ENCODE peak calls at places on chromosome 22, in five cellular contexts. O is stomach; M is CD8-positive, alpha-beta T cell; K is GM12865; J is AG04450. X is an unnamed sample.

GRCh38 chr22:33747576-33748180 is 172.6 kb downstream of the LARGE1 start:
- DNase-seq in O (peak), M (no peak), K (peak), J (no peak), X (no peak)

GRCh38 chr22:24008022-24008283 is 2.7 kb upstream of the GSTT4 start:
- DNase-seq in O (no peak), M (no peak), K (no peak), J (no peak), X (no peak)

GRCh38 chr22:28910575-28911278 is 27.4 kb downstream of the ZNRF3 start:
- DNase-seq in O (no peak), M (no peak), K (no peak), J (no peak), X (no peak)

GRCh38 chr22:34845391-34845790 is 220.6 kb upstream of the ISX start:
- DNase-seq in O (no peak), M (no peak), K (no peak), J (no peak), X (no peak)

GRCh38 chr22:49381595-49382450 is 445.9 kb downstream of the BRD1 start:
- DNase-seq in O (peak), M (no peak), K (no peak), J (no peak), X (no peak)

GRCh38 chr22:35376728-35377472 is 4.0 kb upstream of the HMOX1 start:
- DNase-seq in O (peak), M (no peak), K (peak), J (peak), X (no peak)

GRCh38 chr22:43066844-43067385 is 22.3 kb downstream of the TTLL1 start:
- DNase-seq in O (no peak), M (no peak), K (no peak), J (no peak), X (no peak)

GRCh38 chr22:36110306-36110791 is 50.2 kb downstream of the APOL3 start:
- DNase-seq in O (no peak), M (no peak), K (no peak), J (no peak), X (no peak)

GRCh38 chr22:29149841-29150555 is 55.7 kb upstream of the EMID1 start:
- DNase-seq in O (no peak), M (no peak), K (no peak), J (no peak), X (no peak)

DNA sequence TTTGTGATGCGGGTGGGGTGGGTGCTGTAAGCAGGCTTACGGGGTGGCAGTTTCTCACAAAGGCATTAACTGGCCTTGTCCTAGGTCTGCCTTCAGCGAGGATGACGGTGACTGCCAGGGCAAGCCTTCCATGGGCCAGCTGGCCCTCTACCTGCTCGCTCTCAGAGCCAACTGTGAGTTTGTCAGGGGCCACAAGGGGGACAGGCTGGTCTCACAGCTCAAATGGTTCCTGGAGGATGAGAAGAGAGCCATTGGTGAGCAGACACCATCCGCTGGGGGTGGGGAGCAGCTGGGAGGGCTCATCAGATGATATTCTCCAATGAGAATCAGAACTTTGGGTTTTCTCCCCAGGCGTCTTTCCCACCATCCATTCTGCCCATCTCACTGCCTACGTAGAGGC is 5.8 kb downstream of the TCN2 start:
- DNase-seq in O (no peak), M (no peak), K (no peak), J (no peak), X (no peak)
- TF ChIP-seq CTCF in O (no peak), M (no peak), K (peak), J (no peak), X (no peak)

GRCh38 chr22:39943366-39943765 is 16.8 kb upstream of the TMA7B start:
- DNase-seq in O (no peak), M (peak), K (peak), J (no peak), X (no peak)
- TF ChIP-seq CTCF in O (no peak), M (no peak), K (peak), J (peak), X (no peak)

DNA sequence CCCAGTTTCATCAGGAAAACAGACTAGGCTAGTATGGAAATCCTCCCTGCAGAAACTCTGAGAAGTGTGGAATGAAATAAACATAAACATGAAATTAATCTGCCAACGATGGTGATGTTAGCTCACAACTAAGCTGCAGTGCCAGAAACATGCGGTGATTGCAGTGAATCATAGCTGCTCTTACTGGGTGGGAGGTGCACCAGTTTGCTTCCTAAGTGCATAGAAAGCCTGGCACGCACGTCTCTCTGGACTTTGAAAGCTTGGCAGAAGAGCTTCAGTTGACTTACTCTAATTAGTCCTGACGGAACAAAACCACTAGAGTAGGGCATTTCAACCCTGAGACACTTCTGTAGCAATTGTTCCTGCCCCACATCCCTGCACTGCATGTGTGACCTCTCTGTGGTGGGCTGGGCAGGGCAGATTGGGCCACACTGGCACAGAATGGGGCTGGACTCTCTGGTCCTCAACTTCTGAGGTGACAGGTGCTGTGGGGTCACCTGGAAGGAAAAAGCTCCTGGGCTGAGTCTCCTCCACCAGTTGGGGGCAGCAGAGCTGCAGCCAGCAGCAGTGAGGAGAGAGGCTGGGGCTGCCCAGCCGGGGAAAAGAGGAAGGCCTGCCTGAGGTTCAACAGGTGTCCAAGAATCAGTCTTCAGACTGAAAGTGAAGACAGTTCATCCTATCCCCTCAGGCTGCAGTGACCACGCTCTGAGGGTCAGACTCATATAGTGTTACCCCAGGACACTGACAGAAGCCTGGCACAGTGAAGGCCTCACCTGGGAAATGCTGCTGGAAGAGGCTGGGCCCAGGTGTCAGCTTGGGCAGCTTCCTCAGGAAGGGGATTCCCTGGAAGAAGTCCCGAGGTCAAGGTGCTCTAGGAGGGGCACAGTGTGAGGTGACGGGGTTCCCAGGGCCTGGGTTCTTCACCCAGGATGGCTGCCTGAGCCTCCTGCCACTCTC is 40.5 kb downstream of the GGTLC2 start:
- DNase-seq in O (no peak), M (no peak), K (peak), J (peak), X (no peak)
- TF ChIP-seq CTCF in O (no peak), M (no peak), K (peak), J (peak), X (peak)

GRCh38 chr22:30239421-30240405 is 6.8 kb downstream of the LIF start:
- DNase-seq in O (no peak), M (no peak), K (no peak), J (no peak), X (no peak)

GRCh38 chr22:30238136-30238535 is 8.4 kb downstream of the LIF start:
- DNase-seq in O (no peak), M (no peak), K (no peak), J (no peak), X (no peak)

GRCh38 chr22:30236875-30237274 is 9.7 kb downstream of the LIF start:
- DNase-seq in O (no peak), M (no peak), K (no peak), J (no peak), X (no peak)

GRCh38 chr22:30240541-30241417 is 5.8 kb downstream of the LIF start:
- DNase-seq in O (no peak), M (no peak), K (no peak), J (no peak), X (no peak)

DNA sequence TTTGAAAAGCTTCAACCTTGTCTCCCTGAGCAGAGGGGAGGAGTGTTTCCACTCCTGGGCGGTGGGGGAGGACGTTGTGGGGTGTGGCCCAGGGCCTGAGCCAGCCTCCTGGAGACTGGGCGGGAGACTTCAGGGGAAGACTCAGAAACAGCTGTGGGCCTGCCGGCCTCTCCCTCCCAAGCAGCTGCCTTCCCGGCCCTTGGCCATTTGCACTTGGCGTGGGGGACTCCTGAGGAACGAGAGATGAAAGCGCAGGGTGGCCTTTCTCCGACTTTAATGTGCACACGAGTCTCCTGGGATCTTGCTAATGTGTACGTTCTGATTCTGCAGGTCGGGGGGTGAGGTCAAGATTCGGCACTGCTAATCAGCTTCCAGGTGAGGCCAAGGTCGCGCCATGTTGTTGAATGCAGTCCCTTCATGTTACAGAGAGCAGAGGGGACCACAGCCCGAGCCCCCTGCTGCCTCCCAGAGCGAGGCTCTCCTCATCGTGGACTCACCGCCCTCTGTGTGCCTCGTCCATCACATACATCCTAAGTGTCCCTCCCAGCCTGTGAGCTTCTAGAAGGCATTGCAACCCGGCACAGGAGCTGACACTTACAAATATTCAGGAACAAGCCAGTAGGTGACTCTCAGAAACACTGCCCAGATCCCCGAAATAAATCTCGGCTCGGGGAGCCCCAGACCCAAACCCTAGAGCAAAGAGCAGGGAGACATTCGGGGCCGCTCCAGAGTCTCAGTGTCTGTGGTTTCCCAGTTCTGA is 7.7 kb downstream of the LIF start:
- DNase-seq in O (no peak), M (no peak), K (no peak), J (peak), X (no peak)
- TF ChIP-seq CTCF in O (no peak), M (no peak), K (no peak), J (no peak), X (no peak)

DNA sequence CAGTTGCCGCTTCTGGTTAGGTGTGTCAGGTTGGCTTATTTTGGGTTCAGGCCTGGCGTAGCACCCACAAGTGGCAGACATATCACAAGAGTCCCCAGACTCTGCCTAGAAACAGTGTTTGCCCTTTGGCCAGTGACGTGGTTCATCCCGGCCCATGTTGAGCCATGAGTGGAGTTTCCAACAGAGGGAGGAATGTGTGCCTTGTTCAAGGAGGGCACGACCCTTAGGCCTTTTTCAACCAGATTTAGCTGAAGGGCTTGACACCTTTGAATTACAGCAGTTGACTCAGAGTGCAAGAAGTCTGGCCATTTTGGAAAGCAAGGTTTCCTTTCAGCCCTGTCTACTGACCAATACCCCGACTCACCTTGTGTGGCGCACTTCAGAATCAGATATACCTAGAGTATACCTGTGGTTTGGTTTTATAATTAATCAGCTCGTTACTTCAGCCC is 15.1 kb upstream of the AIFM3 start:
- DNase-seq in O (no peak), M (no peak), K (no peak), J (no peak), X (no peak)
- TF ChIP-seq CTCF in O (no peak), M (no peak), K (no peak), J (no peak), X (no peak)

GRCh38 chr22:27024982-27025381 is 367.6 kb downstream of the MIAT start:
- DNase-seq in O (no peak), M (no peak), K (no peak), J (no peak), X (no peak)

GRCh38 chr22:27028093-27028492 is 370.7 kb downstream of the MIAT start:
- DNase-seq in O (no peak), M (no peak), K (no peak), J (no peak), X (no peak)

GRCh38 chr22:27032121-27032761 is 374.9 kb downstream of the MIAT start:
- DNase-seq in O (no peak), M (no peak), K (no peak), J (no peak), X (no peak)

GRCh38 chr22:27029584-27030130 is 372.3 kb downstream of the MIAT start:
- DNase-seq in O (no peak), M (no peak), K (no peak), J (no peak), X (no peak)
- TF ChIP-seq CTCF in O (no peak), M (no peak), K (no peak), J (no peak), X (no peak)

GRCh38 chr22:25060522-25061071 is 108.1 kb downstream of the KIAA1671 start:
- DNase-seq in O (no peak), M (no peak), K (no peak), J (no peak), X (no peak)
- TF ChIP-seq CTCF in O (peak), M (peak), K (peak), J (no peak), X (no peak)

GRCh38 chr22:31082606-31083376 is 1.7 kb downstream of the SMTN start:
- DNase-seq in O (peak), M (peak), K (peak), J (no peak), X (no peak)
- TF ChIP-seq CTCF in O (peak), M (peak), K (peak), J (peak), X (peak)

X was measured in D721Med.